ENCODE peak calls at places on chromosomes 2 and 18, in four cellular contexts. J is fibroblast of gingiva, B is BJ, T is NCI-H1694 treated with DMSO at 0.1 percent for 48 hours. O is an unnamed sample.
A peak's percentile ranks its signal among the peaks of the same experiment; 100 is the strongest.

GRCh38 chr2:240189686-240190085 is 49.2 kb upstream of the OTOS start:
- DNase-seq in T (no peak), J (no peak), B (no peak), O (no peak)

GRCh38 chr2:206480620-206481019 is 37.3 kb downstream of the ADAM23 start:
- DNase-seq in B (no peak), J (no peak), T (no peak), O (no peak)

GRCh38 chr18:12882416-12882815 is 1.6 kb downstream of the PTPN2 start:
- DNase-seq in T (no peak), J (peak; percentile 53), B (no peak), O (no peak)

GRCh38 chr2:97673915-97674283 is 4.4 kb downstream of the C2orf92 start:
- DNase-seq in J (no peak), B (no peak), T (no peak), O (no peak)

GRCh38 chr2:38621018-38621417 is 18.3 kb upstream of the HNRNPLL start:
- DNase-seq in J (no peak), B (no peak), T (no peak), O (no peak)

GRCh38 chr18:69538849-69539248 is 138.2 kb downstream of the DOK6 start:
- DNase-seq in J (peak; percentile 49), B (no peak), T (no peak), O (no peak)

GRCh38 chr2:16084274-16084673 is 143.9 kb downstream of the MYCN start:
- DNase-seq in B (no peak), T (no peak), J (no peak), O (no peak)

GRCh38 chr2:235171511-235172130 is 219.8 kb downstream of the SH3BP4 start:
- DNase-seq in T (no peak), J (peak; percentile 88), B (peak; percentile 53), O (peak; percentile 81)

GRCh38 chr18:41906528-41907256 is 48.3 kb upstream of the PIK3C3 start:
- DNase-seq in T (peak; percentile 24), B (peak; percentile 16), J (peak; percentile 25), O (peak; percentile 34)

GRCh38 chr18:49020621-49021021 is 69.9 kb upstream of the SMAD7 start:
- DNase-seq in J (no peak), T (no peak), B (no peak), O (peak; percentile 10)